ENCODE peak calls at places on chromosomes 13 and 19, in seven cellular contexts. One of them, this sample, is unnamed.

GRCh38 chr13:20960663-20961309 is 58.2 kb upstream of the XPO4 start:
- DNase-seq in Peyer's patch: no peak
- DNase-seq in tibial nerve: no peak
- DNase-seq in suprapubic skin: peak; percentile 67
- DNase-seq in A549: no peak
- DNase-seq in H1: no peak
- DNase-seq in GM12891: no peak
- DNase-seq in this sample: no peak

GRCh38 chr19:33347300-33347699 is 26.2 kb upstream of the CEBPG start:
- DNase-seq in GM12891: no peak
- DNase-seq in H1: no peak
- DNase-seq in A549: no peak
- DNase-seq in suprapubic skin: no peak
- DNase-seq in tibial nerve: no peak
- DNase-seq in Peyer's patch: no peak
- DNase-seq in this sample: no peak

GRCh38 chr13:113723400-113724015 is 35.5 kb upstream of the TMEM255B start:
- DNase-seq in Peyer's patch: no peak
- DNase-seq in H1: no peak
- DNase-seq in suprapubic skin: no peak
- DNase-seq in tibial nerve: no peak
- DNase-seq in A549: no peak
- DNase-seq in GM12891: no peak
- DNase-seq in this sample: peak; percentile 41

GRCh38 chr13:51674276-51674675 is 90.0 kb downstream of the WDFY2 start:
- DNase-seq in suprapubic skin: no peak
- DNase-seq in Peyer's patch: no peak
- DNase-seq in tibial nerve: no peak
- DNase-seq in H1: no peak
- DNase-seq in GM12891: no peak
- DNase-seq in A549: no peak
- DNase-seq in this sample: no peak

GRCh38 chr19:49553451-49554271 is 25.9 kb downstream of the RCN3 start:
- DNase-seq in H1: no peak
- DNase-seq in GM12891: no peak
- DNase-seq in A549: no peak
- DNase-seq in suprapubic skin: no peak
- DNase-seq in Peyer's patch: peak; percentile 84
- DNase-seq in tibial nerve: no peak
- DNase-seq in this sample: no peak

GRCh38 chr13:45702088-45702487 is at the start of gene CBY2:
- DNase-seq in A549: no peak
- DNase-seq in tibial nerve: no peak
- DNase-seq in H1: no peak
- DNase-seq in suprapubic skin: no peak
- DNase-seq in Peyer's patch: no peak
- DNase-seq in GM12891: no peak
- DNase-seq in this sample: no peak

GRCh38 chr13:49517461-49517860 is 21.7 kb downstream of the PHF11 start:
- DNase-seq in Peyer's patch: no peak
- DNase-seq in tibial nerve: no peak
- DNase-seq in A549: no peak
- DNase-seq in GM12891: no peak
- DNase-seq in H1: no peak
- DNase-seq in suprapubic skin: no peak
- DNase-seq in this sample: peak; percentile 7

GRCh38 chr13:43977911-43978310 is 98.2 kb downstream of the LACC1 start:
- DNase-seq in H1: no peak
- DNase-seq in GM12891: no peak
- DNase-seq in A549: no peak
- DNase-seq in tibial nerve: no peak
- DNase-seq in suprapubic skin: no peak
- DNase-seq in Peyer's patch: no peak
- DNase-seq in this sample: no peak

GRCh38 chr13:84430015-84430414 is 547.7 kb upstream of the SLITRK1 start:
- DNase-seq in H1: no peak
- DNase-seq in A549: no peak
- DNase-seq in Peyer's patch: no peak
- DNase-seq in tibial nerve: no peak
- DNase-seq in suprapubic skin: no peak
- DNase-seq in GM12891: no peak
- DNase-seq in this sample: no peak

GRCh38 chr13:33745370-33746324 is 72.3 kb upstream of the RFC3 start:
- DNase-seq in GM12891: no peak
- DNase-seq in tibial nerve: no peak
- DNase-seq in suprapubic skin: no peak
- DNase-seq in H1: no peak
- DNase-seq in Peyer's patch: no peak
- DNase-seq in A549: no peak
- DNase-seq in this sample: no peak

GRCh38 chr13:45850020-45850613 is 1.4 kb downstream of the SIAH3 start:
- DNase-seq in tibial nerve: no peak
- DNase-seq in A549: no peak
- DNase-seq in suprapubic skin: no peak
- DNase-seq in H1: no peak
- DNase-seq in Peyer's patch: no peak
- DNase-seq in GM12891: no peak
- DNase-seq in this sample: no peak

GRCh38 chr13:23321534-23322241 is 111.8 kb downstream of the SACS start:
- DNase-seq in GM12891: peak; percentile 25
- DNase-seq in tibial nerve: no peak
- DNase-seq in Peyer's patch: peak; percentile 48
- DNase-seq in A549: peak; percentile 86
- DNase-seq in H1: no peak
- DNase-seq in suprapubic skin: no peak
- DNase-seq in this sample: no peak

GRCh38 chr19:33252971-33253370 is 27.3 kb upstream of the SLC7A10 start:
- DNase-seq in Peyer's patch: no peak
- DNase-seq in suprapubic skin: no peak
- DNase-seq in A549: no peak
- DNase-seq in H1: no peak
- DNase-seq in tibial nerve: no peak
- DNase-seq in GM12891: no peak
- DNase-seq in this sample: no peak

GRCh38 chr19:42143341-42144234 is 11.3 kb upstream of the POU2F2 start:
- DNase-seq in tibial nerve: no peak
- DNase-seq in Peyer's patch: no peak
- DNase-seq in A549: peak; percentile 48
- DNase-seq in suprapubic skin: no peak
- DNase-seq in GM12891: no peak
- DNase-seq in H1: no peak
- DNase-seq in this sample: peak; percentile 27

GRCh38 chr19:16626796-16627193 is 1.2 kb downstream of the MED26 start:
- DNase-seq in tibial nerve: no peak
- DNase-seq in Peyer's patch: no peak
- DNase-seq in A549: no peak
- DNase-seq in suprapubic skin: no peak
- DNase-seq in GM12891: no peak
- DNase-seq in H1: no peak
- DNase-seq in this sample: peak; percentile 40

GRCh38 chr19:23946569-23946968 is 31.9 kb downstream of the ZNF726 start:
- DNase-seq in A549: no peak
- DNase-seq in Peyer's patch: no peak
- DNase-seq in H1: no peak
- DNase-seq in GM12891: no peak
- DNase-seq in tibial nerve: no peak
- DNase-seq in suprapubic skin: no peak
- DNase-seq in this sample: no peak

GRCh38 chr13:44974056-44974798 is 15.0 kb downstream of the NUFIP1 start:
- DNase-seq in tibial nerve: no peak
- DNase-seq in suprapubic skin: no peak
- DNase-seq in Peyer's patch: no peak
- DNase-seq in H1: no peak
- DNase-seq in GM12891: no peak
- DNase-seq in A549: no peak
- DNase-seq in this sample: no peak

GRCh38 chr13:49148405-49148804 is 71.7 kb upstream of the MLNR start:
- DNase-seq in Peyer's patch: no peak
- DNase-seq in H1: no peak
- DNase-seq in suprapubic skin: no peak
- DNase-seq in tibial nerve: no peak
- DNase-seq in GM12891: no peak
- DNase-seq in A549: no peak
- DNase-seq in this sample: no peak

GRCh38 chr13:41561179-41561578 is 103.8 kb downstream of the RGCC start:
- DNase-seq in GM12891: no peak
- DNase-seq in H1: no peak
- DNase-seq in suprapubic skin: no peak
- DNase-seq in A549: no peak
- DNase-seq in Peyer's patch: no peak
- DNase-seq in tibial nerve: no peak
- DNase-seq in this sample: no peak

GRCh38 chr19:13872695-13873389 is 4.1 kb upstream of the NANOS3 start:
- DNase-seq in GM12891: peak; percentile 65
- DNase-seq in tibial nerve: no peak
- DNase-seq in H1: no peak
- DNase-seq in Peyer's patch: peak; percentile 61
- DNase-seq in suprapubic skin: no peak
- DNase-seq in A549: peak; percentile 47
- DNase-seq in this sample: peak; percentile 68

GRCh38 chr13:103788061-103788652 is 721.9 kb upstream of the SLC10A2 start:
- DNase-seq in suprapubic skin: no peak
- DNase-seq in H1: no peak
- DNase-seq in Peyer's patch: no peak
- DNase-seq in GM12891: no peak
- DNase-seq in A549: no peak
- DNase-seq in tibial nerve: no peak
- DNase-seq in this sample: no peak

GRCh38 chr19:960601-960938 is 23.6 kb upstream of the WDR18 start:
- DNase-seq in tibial nerve: no peak
- DNase-seq in GM12891: no peak
- DNase-seq in A549: no peak
- DNase-seq in Peyer's patch: no peak
- DNase-seq in suprapubic skin: no peak
- DNase-seq in H1: no peak
- DNase-seq in this sample: no peak

GRCh38 chr19:958967-959685 is 25.0 kb upstream of the WDR18 start:
- DNase-seq in suprapubic skin: no peak
- DNase-seq in H1: no peak
- DNase-seq in A549: peak; percentile 81
- DNase-seq in Peyer's patch: no peak
- DNase-seq in tibial nerve: no peak
- DNase-seq in GM12891: no peak
- DNase-seq in this sample: peak; percentile 53

GRCh38 chr19:962683-963385 is 21.3 kb upstream of the WDR18 start:
- DNase-seq in GM12891: no peak
- DNase-seq in A549: no peak
- DNase-seq in suprapubic skin: no peak
- DNase-seq in tibial nerve: no peak
- DNase-seq in Peyer's patch: no peak
- DNase-seq in H1: no peak
- DNase-seq in this sample: no peak

GRCh38 chr19:961866-962620 is 22.1 kb upstream of the WDR18 start:
- DNase-seq in GM12891: no peak
- DNase-seq in A549: peak; percentile 66
- DNase-seq in H1: no peak
- DNase-seq in Peyer's patch: peak; percentile 66
- DNase-seq in tibial nerve: no peak
- DNase-seq in suprapubic skin: no peak
- DNase-seq in this sample: peak; percentile 92

DNA sequence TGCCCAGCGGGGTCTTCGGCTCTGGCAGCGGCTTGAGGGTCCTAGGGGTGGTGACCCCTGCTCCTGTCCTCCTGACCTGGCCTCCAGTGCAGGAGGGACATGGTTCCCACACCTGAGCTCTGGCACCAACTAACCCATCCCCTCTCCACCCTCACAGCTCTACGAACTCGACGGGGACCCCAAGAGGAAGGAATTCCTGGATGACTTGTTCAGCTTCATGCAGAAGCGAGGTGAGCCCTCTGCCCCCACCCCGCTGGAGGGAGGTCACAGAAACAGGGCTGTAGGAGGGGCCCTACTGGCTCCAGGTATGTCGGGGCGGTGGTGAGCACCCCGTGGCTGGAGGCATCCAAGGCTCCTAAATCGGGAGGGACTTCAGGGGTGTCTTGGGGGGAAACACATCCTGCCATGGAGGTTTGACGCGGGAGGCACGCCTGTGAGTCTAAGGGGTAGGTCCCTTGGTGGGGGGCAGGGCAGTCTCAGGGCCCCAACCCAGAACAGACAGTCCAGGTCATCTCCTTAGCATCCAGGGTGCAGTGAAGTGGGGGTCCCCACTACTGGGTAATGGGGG is 24.1 kb upstream of the WDR18 start:
- DNase-seq in H1: no peak
- DNase-seq in A549: peak; percentile 44
- DNase-seq in suprapubic skin: no peak
- DNase-seq in Peyer's patch: no peak
- DNase-seq in GM12891: no peak
- DNase-seq in tibial nerve: no peak
- DNase-seq in this sample: no peak
- TF ChIP-seq POLR2A in H1: no peak
- TF ChIP-seq POLR2A in A549: no peak
- TF ChIP-seq POLR2A in suprapubic skin: no peak
- TF ChIP-seq POLR2A in Peyer's patch: no peak
- TF ChIP-seq POLR2A in GM12891: no peak
- TF ChIP-seq POLR2A in tibial nerve: no peak
- TF ChIP-seq POLR2A in this sample: no peak

GRCh38 chr19:50980203-50980602 is 3.5 kb downstream of the KLK7 start:
- DNase-seq in GM12891: no peak
- DNase-seq in suprapubic skin: no peak
- DNase-seq in H1: no peak
- DNase-seq in tibial nerve: no peak
- DNase-seq in Peyer's patch: no peak
- DNase-seq in A549: no peak
- DNase-seq in this sample: no peak
- TF ChIP-seq POLR2A in GM12891: no peak
- TF ChIP-seq POLR2A in suprapubic skin: no peak
- TF ChIP-seq POLR2A in H1: no peak
- TF ChIP-seq POLR2A in tibial nerve: no peak
- TF ChIP-seq POLR2A in Peyer's patch: no peak
- TF ChIP-seq POLR2A in A549: no peak
- TF ChIP-seq POLR2A in this sample: no peak

DNA sequence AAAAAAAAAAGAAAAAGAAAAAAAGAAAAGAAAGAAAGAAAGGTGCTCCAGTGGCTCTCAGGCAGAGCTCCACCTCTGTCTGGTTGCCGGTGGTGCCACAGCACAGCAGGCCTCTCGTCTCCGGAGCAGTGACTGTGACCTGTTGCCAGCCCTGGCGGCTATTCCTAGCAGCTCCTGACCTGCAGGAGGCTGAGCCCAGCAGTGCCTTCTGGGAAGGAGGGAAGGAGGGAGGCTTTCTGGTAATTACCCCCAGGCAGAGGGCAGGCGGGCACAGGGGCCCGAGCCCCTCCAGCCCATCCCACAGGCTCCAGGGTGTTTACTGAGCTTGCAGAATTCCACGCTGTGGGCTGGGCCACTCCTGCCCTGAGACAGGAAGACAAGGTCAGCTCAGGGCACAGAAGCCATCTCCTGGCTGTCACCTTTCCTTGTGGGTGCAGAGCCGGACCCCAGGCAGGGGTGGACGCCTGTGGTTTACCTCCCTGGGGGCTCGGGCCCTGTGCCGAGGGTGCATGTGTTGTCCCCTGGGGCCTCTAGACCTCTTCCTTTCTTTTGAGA is 77.9 kb downstream of the GNG7 start:
- DNase-seq in A549: no peak
- DNase-seq in GM12891: no peak
- DNase-seq in tibial nerve: no peak
- DNase-seq in H1: no peak
- DNase-seq in suprapubic skin: no peak
- DNase-seq in Peyer's patch: peak; percentile 75
- DNase-seq in this sample: no peak
- TF ChIP-seq POLR2A in A549: no peak
- TF ChIP-seq POLR2A in GM12891: no peak
- TF ChIP-seq POLR2A in tibial nerve: no peak
- TF ChIP-seq POLR2A in H1: no peak
- TF ChIP-seq POLR2A in suprapubic skin: no peak
- TF ChIP-seq POLR2A in Peyer's patch: no peak
- TF ChIP-seq POLR2A in this sample: no peak

GRCh38 chr19:29212614-29213573 is at the start of gene UQCRFS1:
- DNase-seq in suprapubic skin: peak; percentile 95
- DNase-seq in GM12891: peak; percentile 88
- DNase-seq in tibial nerve: peak; percentile 83
- DNase-seq in Peyer's patch: peak; percentile 98
- DNase-seq in A549: peak; percentile 99
- DNase-seq in H1: peak; percentile 80
- DNase-seq in this sample: peak; percentile 96
- TF ChIP-seq POLR2A in suprapubic skin: peak; percentile 53
- TF ChIP-seq POLR2A in GM12891: peak; percentile 63
- TF ChIP-seq POLR2A in tibial nerve: peak; percentile 85
- TF ChIP-seq POLR2A in Peyer's patch: peak; percentile 85
- TF ChIP-seq POLR2A in A549: peak; percentile 82
- TF ChIP-seq POLR2A in H1: peak; percentile 84
- TF ChIP-seq POLR2A in this sample: peak; percentile 83